ENCODE peak calls at places on chromosomes 13 and 19, in seven cellular contexts. H is upper lobe of left lung, Y is IMR-90, E is stomach, L is esophagus squamous epithelium, K is body of pancreas, R is spleen. Q is an unnamed sample.

GRCh38 chr13:110197041-110197440 is 109.9 kb downstream of the COL4A1 start:
- DNase-seq in E (no peak), Y (peak), R (no peak), K (no peak), H (no peak), L (no peak), Q (no peak)

GRCh38 chr13:109810761-109811510 is 24.6 kb upstream of the IRS2 start:
- DNase-seq in K (no peak), Y (no peak), E (no peak), R (no peak), H (peak), L (no peak), Q (no peak)

GRCh38 chr19:35790981-35791813 is 15.8 kb downstream of the ARHGAP33 start:
- DNase-seq in E (no peak), Y (no peak), K (peak), R (no peak), H (peak), L (no peak), Q (no peak)

GRCh38 chr19:48064509-48064908 is 20.6 kb upstream of the CABP5 start:
- DNase-seq in H (no peak), E (no peak), L (no peak), Y (peak), R (no peak), K (no peak), Q (no peak)

GRCh38 chr19:15551183-15552004 is 43.1 kb downstream of the CYP4F22 start:
- DNase-seq in E (peak), K (peak), H (peak), Y (no peak), L (no peak), R (peak), Q (peak)

GRCh38 chr13:59701261-59701660 is 462.5 kb downstream of the DIAPH3 start:
- DNase-seq in H (no peak), K (no peak), Y (no peak), E (no peak), R (no peak), L (no peak), Q (no peak)

GRCh38 chr13:31048521-31048920 is 113.2 kb downstream of the HSPH1 start:
- DNase-seq in L (no peak), E (no peak), K (no peak), H (no peak), Y (no peak), R (no peak), Q (no peak)

GRCh38 chr19:12789098-12789903 is 2.0 kb upstream of the JUNB start:
- DNase-seq in K (no peak), H (no peak), Y (peak), E (no peak), L (no peak), R (no peak), Q (peak)

GRCh38 chr19:54535601-54536000 is 33.0 kb downstream of the LAIR2 start:
- DNase-seq in K (no peak), E (no peak), R (no peak), L (no peak), H (no peak), Y (no peak), Q (no peak)

GRCh38 chr19:38307597-38307996 is 3.5 kb downstream of the C19orf33 start:
- DNase-seq in K (no peak), L (no peak), Y (no peak), R (no peak), H (no peak), E (no peak), Q (no peak)

GRCh38 chr19:11763611-11764010 is 3.2 kb upstream of the ZNF441 start:
- DNase-seq in L (no peak), H (no peak), Y (no peak), E (no peak), K (no peak), R (no peak), Q (no peak)

GRCh38 chr19:54002495-54003315 is 11.3 kb downstream of the CACNG6 start:
- DNase-seq in H (no peak), L (no peak), E (no peak), Y (no peak), K (no peak), R (no peak), Q (no peak)

GRCh38 chr19:51023946-51024345 is 2.5 kb downstream of the KLK11 start:
- DNase-seq in K (no peak), Y (no peak), E (no peak), L (no peak), H (no peak), R (no peak), Q (no peak)
- TF ChIP-seq CTCF in K (no peak), Y (no peak), E (no peak), L (no peak), H (no peak), R (no peak), Q (no peak)

DNA sequence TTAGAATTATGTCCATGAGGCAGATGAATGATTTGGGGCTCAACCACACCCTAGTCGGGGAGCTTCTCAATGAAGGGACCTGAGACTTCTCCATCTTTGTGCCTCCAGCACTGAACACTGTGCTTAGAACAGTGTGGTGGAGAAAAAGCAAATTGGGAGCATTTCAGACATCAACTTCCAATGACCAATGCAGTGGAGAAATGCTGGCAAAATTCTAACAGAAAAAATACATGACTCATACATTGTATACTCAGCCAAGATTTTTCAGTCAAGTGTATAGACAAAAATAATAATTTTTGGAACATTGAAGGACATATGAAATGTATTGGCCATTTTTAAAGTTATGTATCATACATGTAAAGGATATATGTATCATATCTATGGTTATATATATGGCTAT is 134.7 kb downstream of the FGF14 start:
- DNase-seq in L (no peak), E (no peak), H (no peak), Y (peak), K (no peak), R (no peak), Q (no peak)
- TF ChIP-seq POLR2A in L (no peak), E (no peak), H (no peak), Y (no peak), K (no peak), R (no peak), Q (no peak)

GRCh38 chr19:46727757-46728156 is 10.8 kb upstream of the PRKD2 start:
- DNase-seq in H (no peak), R (peak), K (no peak), E (no peak), L (no peak), Y (no peak), Q (no peak)
- H3K27ac ChIP-seq in H (no peak), R (peak), K (no peak), E (peak), L (peak), Y (no peak), Q (peak)

DNA sequence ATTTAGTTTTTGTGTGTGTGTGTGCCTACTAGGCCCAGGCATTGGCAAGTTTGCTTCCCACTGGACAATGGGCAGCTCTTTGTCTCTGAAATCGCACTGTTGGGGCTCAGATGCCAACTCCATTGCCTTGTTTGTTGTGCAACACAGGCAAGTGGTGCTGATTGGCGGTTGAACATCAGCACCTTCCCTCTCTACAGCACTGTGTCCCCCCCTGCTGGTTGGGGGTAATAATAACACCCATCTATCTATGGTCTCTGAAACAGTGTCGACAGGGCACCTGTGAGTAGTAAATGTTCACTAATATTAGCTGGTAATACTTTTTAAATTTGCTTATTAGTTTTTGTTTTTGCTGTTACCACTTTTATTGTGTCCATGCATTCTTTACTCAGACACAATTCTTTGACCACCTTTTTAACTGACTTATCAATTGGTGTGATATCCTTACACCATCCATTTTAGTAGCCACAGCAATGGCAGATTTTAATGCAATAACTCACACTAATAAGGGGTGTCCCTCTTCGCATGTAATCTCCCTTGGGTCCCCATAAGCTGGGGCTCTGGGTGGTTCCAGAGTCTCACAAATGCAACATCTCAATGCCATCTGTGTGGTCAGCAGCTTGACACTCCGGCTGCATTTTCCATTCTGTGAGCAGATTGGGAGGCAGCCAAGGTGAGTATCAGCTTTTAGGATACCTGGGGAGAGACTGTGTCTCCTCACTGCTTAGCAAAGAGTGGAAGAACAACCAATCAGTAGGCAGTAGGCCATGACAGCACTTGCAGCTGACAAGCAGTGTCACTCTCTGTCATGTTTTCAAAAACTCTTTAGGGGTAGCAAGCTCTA is 47.7 kb upstream of the UQCRFS1 start:
- DNase-seq in R (no peak), H (no peak), K (no peak), L (no peak), Y (peak), E (no peak), Q (no peak)
- TF ChIP-seq CTCF in R (no peak), H (no peak), K (peak), L (no peak), Y (peak), E (no peak), Q (no peak)

DNA sequence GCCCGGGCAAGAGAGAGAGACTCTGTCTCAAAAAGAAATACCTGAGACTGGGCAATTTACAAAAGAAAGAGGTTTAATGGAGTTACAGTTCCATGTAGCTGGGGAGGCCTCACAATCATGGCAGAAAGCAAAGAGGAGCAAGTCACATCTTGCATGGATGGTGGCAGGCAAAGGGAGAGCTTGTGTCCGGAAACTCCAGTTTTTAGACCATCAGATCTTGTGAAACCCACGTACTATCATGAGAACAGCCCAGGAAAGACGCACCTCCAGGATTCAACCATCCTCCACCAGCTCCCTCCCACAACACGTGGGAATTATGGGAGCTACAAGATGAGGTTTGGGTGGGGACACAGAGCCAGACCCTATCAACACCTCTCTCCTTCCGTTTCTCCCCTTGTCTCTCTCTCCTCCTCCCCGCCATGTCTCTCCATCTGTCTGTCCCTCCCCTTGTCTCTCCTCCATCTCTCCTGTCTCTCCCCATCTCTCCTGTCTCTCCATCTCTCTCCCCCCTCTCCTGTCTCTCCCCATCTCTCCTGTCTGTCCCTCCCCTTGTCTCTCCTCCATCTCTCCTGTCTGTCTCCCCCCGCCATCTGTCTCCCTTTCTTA is 10.0 kb downstream of the POLR2E start:
- DNase-seq in K (no peak), Y (no peak), E (no peak), L (no peak), R (no peak), H (no peak), Q (no peak)
- TF ChIP-seq POLR2A in K (no peak), Y (no peak), E (no peak), L (no peak), R (no peak), H (no peak), Q (no peak)

DNA sequence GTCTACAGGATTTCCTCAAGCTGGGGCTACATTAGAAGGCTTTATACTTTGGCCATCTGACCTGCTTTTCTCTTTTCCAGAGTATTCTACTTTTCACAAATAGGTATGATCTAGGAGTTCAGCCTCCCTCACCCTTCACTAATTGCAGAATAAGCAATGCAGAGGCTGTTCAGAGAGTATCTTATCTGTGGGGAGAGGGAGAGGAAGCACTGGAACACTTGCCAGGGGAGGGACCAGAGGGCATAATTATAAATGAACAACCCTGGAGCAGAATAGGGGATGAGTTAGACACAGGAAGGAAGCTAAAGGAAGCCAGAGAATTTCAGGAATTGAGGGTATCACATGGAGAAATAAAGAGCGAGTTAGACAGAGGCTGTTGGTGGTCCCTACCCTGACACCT is 29.9 kb downstream of the CEACAM1 start:
- DNase-seq in E (no peak), R (no peak), K (no peak), L (no peak), H (no peak), Y (no peak), Q (no peak)
- H3K27ac ChIP-seq in E (peak), R (peak), K (peak), L (no peak), H (no peak), Y (no peak), Q (no peak)

DNA sequence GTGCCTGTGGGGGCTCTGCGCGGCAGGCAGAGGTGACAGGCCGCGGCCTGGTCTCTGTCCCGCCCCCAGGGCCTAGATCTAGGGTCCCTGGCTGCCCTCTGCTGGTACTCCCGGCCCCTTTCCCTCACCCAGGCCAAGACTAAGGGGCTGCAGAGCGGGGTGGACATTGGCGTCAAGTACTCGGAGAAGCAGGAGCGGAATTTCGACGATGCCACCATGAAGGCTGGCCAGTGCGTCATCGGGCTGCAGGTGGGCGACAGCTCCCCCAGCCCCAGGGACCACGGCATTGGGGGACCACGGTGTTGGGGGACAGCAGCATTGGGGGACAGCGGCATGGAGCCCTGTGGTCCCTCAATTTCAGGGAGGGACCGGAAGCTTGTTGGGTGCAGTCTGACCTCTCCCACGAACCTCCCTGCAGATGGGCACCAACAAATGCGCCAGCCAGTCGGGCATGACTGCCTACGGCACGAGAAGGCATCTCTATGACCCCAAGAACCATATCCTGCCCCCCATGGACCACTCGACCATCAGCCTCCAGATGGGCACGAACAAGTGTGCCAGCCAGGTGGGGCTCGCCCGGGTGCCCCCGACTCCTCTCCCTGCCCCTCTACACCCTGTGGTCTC is 3.8 kb upstream of the ABCA7 start:
- DNase-seq in Y (no peak), R (peak), K (no peak), L (no peak), H (peak), E (no peak), Q (no peak)
- TF ChIP-seq CTCF in Y (peak), R (no peak), K (no peak), L (no peak), H (no peak), E (no peak), Q (no peak)

GRCh38 chr19:6737284-6737872 is at the start of gene GPR108:
- DNase-seq in E (peak), L (peak), R (peak), Y (peak), H (peak), K (peak), Q (peak)
- TF ChIP-seq POLR2A in E (no peak), L (peak), R (no peak), Y (no peak), H (no peak), K (peak), Q (peak)

DNA sequence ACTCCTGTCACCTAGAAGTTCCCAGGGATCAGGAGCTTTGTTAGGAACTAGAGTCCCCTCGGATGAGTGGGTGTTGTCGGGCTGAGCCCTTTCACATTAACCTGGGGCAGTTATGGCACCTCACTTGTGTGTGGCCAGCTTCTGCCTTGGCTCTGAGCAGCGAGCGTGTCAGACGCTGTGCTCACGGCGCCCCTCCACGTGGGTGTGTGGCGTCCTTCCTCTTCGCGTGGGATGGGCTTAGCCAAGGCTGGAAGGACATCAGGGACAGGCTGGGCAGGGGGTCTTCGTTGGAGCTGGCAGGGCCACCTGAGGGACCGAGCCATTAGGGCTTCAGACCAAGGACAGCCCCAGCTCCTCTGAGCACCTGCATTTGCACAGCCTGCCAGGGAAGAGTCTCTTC is 23.4 kb downstream of the DOT1L start:
- DNase-seq in R (no peak), L (no peak), E (no peak), H (peak), Y (no peak), K (no peak), Q (no peak)
- H3K27ac ChIP-seq in R (peak), L (peak), E (peak), H (peak), Y (peak), K (no peak), Q (peak)